ENCODE peak calls at places on chromosomes 12 and 14, in four cellular contexts. W, R, O and A are unnamed samples.

GRCh38 chr12:26466709-26467108 is 271.3 kb downstream of the SSPN start:
- DNase-seq in O (no peak), W (no peak), R (no peak), A (no peak)

GRCh38 chr12:46267618-46268348 is 1.1 kb downstream of the SLC38A1 start:
- DNase-seq in W (peak; percentile 57), R (no peak), O (peak; percentile 15), A (no peak)

GRCh38 chr14:102853703-102854396 is 68.6 kb upstream of the AMN start:
- DNase-seq in O (no peak), W (no peak), R (peak; percentile 8), A (peak; percentile 18)

GRCh38 chr12:121059031-121059898 is 20.2 kb upstream of the OASL start:
- DNase-seq in R (no peak), O (no peak), W (no peak), A (no peak)

GRCh38 chr12:94242871-94243270 is 94.5 kb downstream of the PLXNC1 start:
- DNase-seq in O (no peak), W (no peak), R (no peak), A (peak; percentile 20)

GRCh38 chr14:103384450-103385152 is 614 bp upstream of the MARK3 start:
- DNase-seq in O (no peak), R (no peak), W (no peak), A (no peak)

GRCh38 chr12:60522684-60523083 is 926.9 kb downstream of the SLC16A7 start:
- DNase-seq in R (no peak), O (no peak), W (no peak), A (no peak)

GRCh38 chr12:90152897-90153624 is 444.4 kb upstream of the ATP2B1 start:
- DNase-seq in W (peak; percentile 16), O (no peak), R (no peak), A (no peak)

GRCh38 chr14:69002069-69002468 is 23.0 kb upstream of the ACTN1 start:
- DNase-seq in W (peak; percentile 9), O (no peak), R (no peak), A (no peak)

GRCh38 chr14:70748422-70748821 is 60.9 kb downstream of the MAP3K9 start:
- DNase-seq in W (no peak), O (no peak), R (no peak), A (no peak)

GRCh38 chr12:105507311-105508035 is 177.0 kb downstream of the C12orf75 start:
- DNase-seq in R (no peak), W (no peak), O (no peak), A (no peak)

GRCh38 chr12:131222271-131223139 is 268.8 kb downstream of the ADGRD1 start:
- DNase-seq in W (no peak), R (no peak), O (no peak), A (no peak)

GRCh38 chr14:97687944-97688625 is 890.9 kb downstream of the VRK1 start:
- DNase-seq in O (no peak), R (no peak), W (no peak), A (no peak)

GRCh38 chr12:122944588-122944987 is 21.7 kb downstream of the ABCB9 start:
- DNase-seq in R (no peak), O (no peak), W (no peak), A (no peak)

GRCh38 chr14:44564908-44565307 is 57.8 kb upstream of the FSCB start:
- DNase-seq in R (no peak), O (no peak), W (no peak), A (no peak)

GRCh38 chr12:68482660-68483059 is 128.0 kb upstream of the RAP1B start:
- DNase-seq in W (no peak), R (no peak), O (no peak), A (peak; percentile 22)

GRCh38 chr12:43206396-43206795 is 345.6 kb downstream of the ADAMTS20 start:
- DNase-seq in W (no peak), O (no peak), R (no peak), A (no peak)

GRCh38 chr12:38538319-38538718 is 221.7 kb downstream of the ALG10B start:
- DNase-seq in W (no peak), O (no peak), R (no peak), A (no peak)

GRCh38 chr14:74255281-74255680 is 16.0 kb downstream of the VSX2 start:
- DNase-seq in W (peak; percentile 6), R (no peak), O (no peak), A (no peak)